ENCODE peak calls at places on chromosomes 16 and 17, in five cellular contexts. Q is ovary, Y is heart left ventricle, H is fibroblast of lung, F is breast epithelium. E is an unnamed sample.

GRCh38 chr17:62724398-62725146 is 83.5 kb downstream of the MARCHF10 start:
- DNase-seq in Y (no peak), H (no peak), Q (no peak), F (peak), E (no peak)

GRCh38 chr17:34246436-34246835 is 8.6 kb upstream of the CCL2 start:
- DNase-seq in H (no peak), Q (no peak), Y (no peak), F (no peak), E (no peak)

GRCh38 chr16:23148513-23149266 is 562 bp downstream of the USP31 start:
- DNase-seq in Q (peak), H (peak), Y (peak), F (peak), E (peak)

GRCh38 chr16:12570046-12570618 is 233.6 kb downstream of the CPPED1 start:
- DNase-seq in F (no peak), Q (no peak), H (no peak), Y (no peak), E (no peak)

GRCh38 chr16:73396556-73396955 is 348.6 kb upstream of the ZFHX3 start:
- DNase-seq in Y (no peak), F (no peak), H (no peak), Q (no peak), E (no peak)

GRCh38 chr16:14205666-14206065 is 134.5 kb downstream of the MRTFB start:
- DNase-seq in F (no peak), Y (no peak), Q (no peak), H (no peak), E (no peak)

GRCh38 chr17:7367083-7367482 is 12.1 kb downstream of the TMEM95 start:
- DNase-seq in Q (no peak), Y (no peak), F (no peak), H (no peak), E (no peak)

GRCh38 chr17:38791162-38791561 is 8.2 kb downstream of the PIP4K2B start:
- DNase-seq in H (no peak), Y (no peak), F (no peak), Q (no peak), E (no peak)

GRCh38 chr16:61544165-61544564 is 492.1 kb downstream of the CDH8 start:
- DNase-seq in F (no peak), H (no peak), Y (no peak), Q (no peak), E (no peak)

GRCh38 chr17:66268247-66268927 is 34.0 kb upstream of the PRKCA start:
- DNase-seq in Q (no peak), H (peak), Y (no peak), F (no peak), E (no peak)

GRCh38 chr17:34254651-34255380 is at the start of gene CCL2:
- DNase-seq in H (peak), Q (peak), F (peak), Y (peak), E (peak)

GRCh38 chr17:78568494-78569115 is 8.6 kb downstream of the DNAH17 start:
- DNase-seq in F (no peak), H (peak), Q (no peak), Y (no peak), E (no peak)

GRCh38 chr16:29943846-29944669 is 17.8 kb upstream of the TMEM219 start:
- DNase-seq in F (no peak), Y (no peak), Q (peak), H (peak), E (no peak)

GRCh38 chr17:26773189-26774188 is 520.4 kb upstream of the WSB1 start:
- DNase-seq in H (no peak), Q (no peak), Y (no peak), F (no peak), E (no peak)

GRCh38 chr16:29147710-29148425 is 163.0 kb downstream of the LAT start:
- DNase-seq in Y (no peak), H (no peak), Q (peak), F (no peak), E (no peak)

GRCh38 chr16:53773150-53773846 is 69.3 kb downstream of the FTO start:
- DNase-seq in F (peak), H (peak), Q (no peak), Y (peak), E (no peak)

GRCh38 chr16:55543470-55543869 is 23.0 kb upstream of the CAPNS2 start:
- DNase-seq in F (no peak), Y (no peak), H (peak), Q (no peak), E (no peak)

GRCh38 chr17:7897773-7898172 is 9.2 kb downstream of the CHD3 start:
- DNase-seq in Q (no peak), H (peak), Y (no peak), F (no peak), E (no peak)

GRCh38 chr17:49913226-49914095 is 55.5 kb upstream of the DLX4 start:
- DNase-seq in Y (no peak), H (no peak), Q (no peak), F (no peak), E (no peak)

GRCh38 chr17:70078549-70078948 is 3.5 kb downstream of the KCNJ16 start:
- DNase-seq in H (no peak), Y (no peak), F (no peak), Q (no peak), E (no peak)

GRCh38 chr17:202501-202951 is 21.1 kb upstream of the DOC2B start:
- DNase-seq in Y (no peak), Q (no peak), H (no peak), F (no peak), E (no peak)

GRCh38 chr17:34408439-34408838 is 45.4 kb upstream of the CCL1 start:
- DNase-seq in H (no peak), Y (no peak), F (no peak), Q (no peak), E (no peak)

GRCh38 chr16:74724820-74725549 is 24.3 kb upstream of the MLKL start:
- DNase-seq in Y (no peak), Q (peak), F (no peak), H (peak), E (peak)

GRCh38 chr17:41326173-41327145 is 10.9 kb upstream of the KRTAP17-1 start:
- DNase-seq in Q (no peak), F (no peak), Y (no peak), H (no peak), E (no peak)

GRCh38 chr16:13909872-13910303 is 10.1 kb upstream of the ERCC4 start:
- DNase-seq in F (peak), Y (peak), H (peak), Q (peak), E (no peak)

GRCh38 chr17:77366206-77366557 is 225.4 kb downstream of the SEC14L1 start:
- DNase-seq in Q (no peak), F (no peak), Y (no peak), H (no peak), E (no peak)
- H3K27ac ChIP-seq in Q (peak), F (peak), Y (peak), H (peak), E (peak)

GRCh38 chr17:57368637-57369336 is 112.5 kb downstream of the MSI2 start:
- DNase-seq in F (no peak), Q (no peak), Y (no peak), H (no peak), E (no peak)
- TF ChIP-seq CTCF in F (no peak), Q (no peak), Y (no peak), H (no peak), E (no peak)

GRCh38 chr17:20010099-20010863 is 1.1 kb downstream of the SPECC1 start:
- DNase-seq in Q (peak), Y (peak), H (peak), F (no peak), E (no peak)
- H3K27ac ChIP-seq in Q (peak), Y (peak), H (no peak), F (peak), E (peak)

GRCh38 chr16:3304370-3304769 is 860 bp downstream of the TIGD7 start:
- DNase-seq in F (no peak), H (peak), Y (no peak), Q (no peak), E (no peak)

GRCh38 chr16:3306078-3306477 is 781 bp downstream of the ZNF75A start:
- DNase-seq in Y (no peak), F (no peak), Q (no peak), H (no peak), E (no peak)

GRCh38 chr16:3305109-3306068 is at the start of the genes TIGD7 and ZNF75A:
- DNase-seq in Y (peak), H (peak), Q (peak), F (peak), E (peak)
- TF ChIP-seq CTCF in Y (no peak), H (no peak), Q (peak), F (peak), E (peak)

E was measured in psoas muscle.